ENCODE peak calls at places on chromosomes 12 and 14, in five cellular contexts. O is CD8-positive, alpha-beta memory T cell; E is tibial artery; I is lung; X is upper lobe of right lung. S is an unnamed sample.

GRCh38 chr14:95106966-95107365 is 50.4 kb downstream of the DICER1 start:
- DNase-seq in O (no peak), E (no peak), I (no peak), X (no peak), S (no peak)

GRCh38 chr12:77727442-77728001 is 103.2 kb upstream of the NAV3 start:
- DNase-seq in O (no peak), E (no peak), I (no peak), X (no peak), S (no peak)

GRCh38 chr12:95385646-95386045 is 88.3 kb upstream of the METAP2 start:
- DNase-seq in O (no peak), E (no peak), I (no peak), X (no peak), S (no peak)

GRCh38 chr12:123936956-123937706 is 35.5 kb downstream of the CCDC92 start:
- DNase-seq in O (no peak), E (no peak), I (no peak), X (peak; percentile 59), S (no peak)

GRCh38 chr12:20463920-20464524 is 95.7 kb downstream of the PDE3A start:
- DNase-seq in O (no peak), E (no peak), I (no peak), X (no peak), S (no peak)

GRCh38 chr14:55477680-55478079 is 37.3 kb upstream of the TBPL2 start:
- DNase-seq in O (no peak), E (no peak), I (no peak), X (no peak), S (no peak)

GRCh38 chr12:27148791-27149190 is 66.4 kb upstream of the C12orf71 start:
- DNase-seq in O (no peak), E (no peak), I (no peak), X (no peak), S (peak; percentile 21)

GRCh38 chr12:52740591-52740990 is 36.6 kb downstream of the KRT76 start:
- DNase-seq in O (no peak), E (no peak), I (no peak), X (no peak), S (no peak)

GRCh38 chr12:108063192-108063591 is 65.9 kb upstream of the WSCD2 start:
- DNase-seq in O (no peak), E (no peak), I (no peak), X (no peak), S (no peak)

GRCh38 chr12:95633671-95634465 is 82.6 kb upstream of the USP44 start:
- DNase-seq in O (no peak), E (no peak), I (no peak), X (no peak), S (no peak)

GRCh38 chr12:16606201-16606849 is 363 bp upstream of the LMO3 start:
- DNase-seq in O (no peak), E (peak; percentile 54), I (peak; percentile 59), X (peak; percentile 78), S (no peak)

GRCh38 chr12:41466762-41467270 is 278.7 kb downstream of the PDZRN4 start:
- DNase-seq in O (no peak), E (no peak), I (no peak), X (no peak), S (no peak)

DNA sequence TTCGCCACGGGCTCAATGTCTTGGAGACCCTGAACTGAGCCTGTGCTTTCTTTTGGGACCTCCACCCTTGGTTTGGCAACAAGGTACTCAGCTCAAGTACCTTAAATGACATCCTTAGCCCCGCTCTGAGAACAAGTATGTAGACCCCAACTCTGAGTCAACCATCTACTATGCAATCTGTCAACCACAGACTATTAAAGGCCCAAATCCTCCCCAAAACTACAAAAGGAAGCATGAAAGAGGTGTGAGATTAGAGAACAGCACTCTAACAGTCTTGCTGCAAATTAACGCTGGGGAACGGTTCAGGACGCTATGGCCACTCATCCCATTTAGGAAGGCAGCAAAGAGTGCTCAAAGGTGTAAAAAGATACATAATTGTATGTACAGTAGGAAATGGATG is 52.1 kb downstream of the CCDC88C start:
- DNase-seq in O (no peak), E (no peak), I (no peak), X (no peak), S (no peak)
- H3K4me3 ChIP-seq in O (no peak overlapping the region), E (no peak overlapping the region), I (no peak overlapping the region), X (no peak overlapping the region), S (peak overlapping the region; percentile 29)

DNA sequence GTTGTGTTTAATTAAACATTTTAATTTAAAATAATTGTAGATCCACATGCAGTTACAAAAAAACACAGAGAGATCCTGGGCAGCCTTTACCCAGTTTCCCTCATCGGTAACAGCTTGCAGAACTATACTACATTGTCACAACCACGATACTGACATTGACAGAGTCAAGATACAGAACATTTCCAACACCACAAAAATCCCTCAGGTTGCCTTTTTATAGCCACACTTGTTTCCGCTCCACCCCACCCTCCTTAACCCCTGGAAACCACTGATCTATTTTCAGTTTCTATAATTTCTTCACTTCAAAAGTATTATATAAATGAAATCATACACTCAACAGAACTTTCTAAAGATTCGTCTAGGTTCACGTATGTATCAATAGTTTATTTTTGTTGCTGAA is 458.8 kb upstream of the SOX5 start:
- DNase-seq in O (no peak), E (no peak), I (no peak), X (no peak), S (no peak)
- H3K36me3 ChIP-seq in O (no peaks in the 10 kb centered on the region), E (peaks cover 11% of the 10 kb centered on the region), I (no peaks in the 10 kb centered on the region), X (no peaks in the 10 kb centered on the region), S (no peaks in the 10 kb centered on the region)

DNA sequence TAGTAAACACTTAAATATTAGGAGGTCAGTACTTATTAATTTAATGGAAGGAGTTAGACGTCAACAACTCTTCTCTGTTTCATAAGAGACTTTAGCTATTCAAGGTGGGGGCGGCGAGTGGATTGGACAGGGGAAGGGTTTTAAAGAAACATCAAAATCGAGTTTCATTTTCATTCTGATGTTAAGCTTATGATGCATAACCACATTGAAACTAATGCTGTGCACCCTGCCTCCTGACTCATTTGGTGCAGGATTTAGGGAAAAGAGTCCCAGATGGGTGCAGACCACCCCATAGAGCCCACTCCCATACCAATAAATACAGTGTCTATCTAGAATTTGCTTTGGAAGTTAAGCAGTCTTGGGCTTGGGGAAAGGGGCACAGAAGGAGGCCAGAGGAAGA is 7.4 kb downstream of the ZBTB39 start:
- DNase-seq in O (no peak), E (no peak), I (no peak), X (no peak), S (no peak)
- H3K27ac ChIP-seq in O (no peak overlapping the region), E (no peak overlapping the region), I (no peak overlapping the region), X (no peak overlapping the region), S (no peak overlapping the region)

GRCh38 chr14:21521526-21521925 is 4.6 kb downstream of the SALL2 start:
- DNase-seq in O (no peak), E (no peak), I (peak; percentile 59), X (no peak), S (no peak)
- H3K4me3 ChIP-seq in O (no peak overlapping the region), E (no peak overlapping the region), I (no peak overlapping the region), X (no peak overlapping the region), S (no peak overlapping the region)

S was measured in CD4-positive, CD25-positive, alpha-beta regulatory T cell.